ENCODE peak calls at places on chromosomes 13 and 19, in five cellular contexts. One of them, this sample, is unnamed.

GRCh38 chr19:56111601-56112312 is 9.3 kb downstream of the ZNF787 start:
- DNase-seq in SK-N-SH: peak; percentile 33
- DNase-seq in neural progenitor cell: peak; percentile 37
- DNase-seq in IMR-90: no peak
- DNase-seq in K562: no peak
- DNase-seq in this sample: no peak

GRCh38 chr19:7869910-7870511 is 4.2 kb downstream of the PRR36 start:
- DNase-seq in SK-N-SH: peak; percentile 71
- DNase-seq in neural progenitor cell: peak; percentile 81
- DNase-seq in IMR-90: peak; percentile 8
- DNase-seq in K562: peak; percentile 96
- DNase-seq in this sample: peak; percentile 41

GRCh38 chr19:38143847-38144246 is 80.2 kb downstream of the DPF1 start:
- DNase-seq in SK-N-SH: no peak
- DNase-seq in neural progenitor cell: no peak
- DNase-seq in IMR-90: no peak
- DNase-seq in K562: no peak
- DNase-seq in this sample: no peak

GRCh38 chr13:103157034-103157433 is 90.8 kb upstream of the SLC10A2 start:
- DNase-seq in SK-N-SH: no peak
- DNase-seq in neural progenitor cell: no peak
- DNase-seq in IMR-90: no peak
- DNase-seq in K562: no peak
- DNase-seq in this sample: peak; percentile 89

GRCh38 chr19:4473708-4474503 is 1.8 kb downstream of the HDGFL2 start:
- DNase-seq in SK-N-SH: peak; percentile 43
- DNase-seq in neural progenitor cell: peak; percentile 65
- DNase-seq in IMR-90: no peak
- DNase-seq in K562: no peak
- DNase-seq in this sample: no peak

GRCh38 chr13:74062933-74063332 is 71.3 kb downstream of the KLF12 start:
- DNase-seq in SK-N-SH: no peak
- DNase-seq in neural progenitor cell: no peak
- DNase-seq in IMR-90: peak; percentile 74
- DNase-seq in K562: no peak
- DNase-seq in this sample: no peak

GRCh38 chr13:67204731-67205130 is 25.4 kb downstream of the PCDH9 start:
- DNase-seq in SK-N-SH: no peak
- DNase-seq in neural progenitor cell: no peak
- DNase-seq in IMR-90: no peak
- DNase-seq in K562: no peak
- DNase-seq in this sample: no peak

GRCh38 chr19:6126335-6126974 is 9.0 kb upstream of the ACSBG2 start:
- DNase-seq in SK-N-SH: peak; percentile 55
- DNase-seq in neural progenitor cell: peak; percentile 55
- DNase-seq in IMR-90: peak; percentile 71
- DNase-seq in K562: peak; percentile 79
- DNase-seq in this sample: peak; percentile 71

GRCh38 chr19:39154626-39155100 is 29.1 kb downstream of the PAK4 start:
- DNase-seq in SK-N-SH: peak; percentile 75
- DNase-seq in neural progenitor cell: no peak
- DNase-seq in IMR-90: no peak
- DNase-seq in K562: peak; percentile 77
- DNase-seq in this sample: peak; percentile 69

GRCh38 chr13:36814465-36814864 is 4.6 kb upstream of the RFXAP start:
- DNase-seq in SK-N-SH: no peak
- DNase-seq in neural progenitor cell: no peak
- DNase-seq in IMR-90: no peak
- DNase-seq in K562: peak; percentile 86
- DNase-seq in this sample: no peak

GRCh38 chr19:795691-796581 is 1.3 kb upstream of the PTBP1 start:
- DNase-seq in SK-N-SH: no peak
- DNase-seq in neural progenitor cell: no peak
- DNase-seq in IMR-90: no peak
- DNase-seq in K562: no peak
- DNase-seq in this sample: no peak

GRCh38 chr13:78609464-78610205 is 6.3 kb upstream of the POU4F1 start:
- DNase-seq in SK-N-SH: peak; percentile 54
- DNase-seq in neural progenitor cell: peak; percentile 77
- DNase-seq in IMR-90: no peak
- DNase-seq in K562: no peak
- DNase-seq in this sample: no peak

GRCh38 chr19:28602675-28603298 is 610.2 kb downstream of the UQCRFS1 start:
- DNase-seq in SK-N-SH: no peak
- DNase-seq in neural progenitor cell: no peak
- DNase-seq in IMR-90: no peak
- DNase-seq in K562: peak; percentile 82
- DNase-seq in this sample: no peak

GRCh38 chr13:46546084-46546786 is 6.7 kb upstream of the LRCH1 start:
- DNase-seq in SK-N-SH: peak; percentile 33
- DNase-seq in neural progenitor cell: no peak
- DNase-seq in IMR-90: no peak
- DNase-seq in K562: no peak
- DNase-seq in this sample: no peak

GRCh38 chr13:113023694-113024430 is 54.8 kb downstream of the MCF2L start:
- DNase-seq in SK-N-SH: no peak
- DNase-seq in neural progenitor cell: no peak
- DNase-seq in IMR-90: no peak
- DNase-seq in K562: no peak
- DNase-seq in this sample: no peak
- H3K9ac ChIP-seq in SK-N-SH: no peak overlapping the region
- H3K9ac ChIP-seq in neural progenitor cell: no peak overlapping the region
- H3K9ac ChIP-seq in IMR-90: no peak overlapping the region
- H3K9ac ChIP-seq in K562: no peak overlapping the region
- H3K9ac ChIP-seq in this sample: no peak overlapping the region

DNA sequence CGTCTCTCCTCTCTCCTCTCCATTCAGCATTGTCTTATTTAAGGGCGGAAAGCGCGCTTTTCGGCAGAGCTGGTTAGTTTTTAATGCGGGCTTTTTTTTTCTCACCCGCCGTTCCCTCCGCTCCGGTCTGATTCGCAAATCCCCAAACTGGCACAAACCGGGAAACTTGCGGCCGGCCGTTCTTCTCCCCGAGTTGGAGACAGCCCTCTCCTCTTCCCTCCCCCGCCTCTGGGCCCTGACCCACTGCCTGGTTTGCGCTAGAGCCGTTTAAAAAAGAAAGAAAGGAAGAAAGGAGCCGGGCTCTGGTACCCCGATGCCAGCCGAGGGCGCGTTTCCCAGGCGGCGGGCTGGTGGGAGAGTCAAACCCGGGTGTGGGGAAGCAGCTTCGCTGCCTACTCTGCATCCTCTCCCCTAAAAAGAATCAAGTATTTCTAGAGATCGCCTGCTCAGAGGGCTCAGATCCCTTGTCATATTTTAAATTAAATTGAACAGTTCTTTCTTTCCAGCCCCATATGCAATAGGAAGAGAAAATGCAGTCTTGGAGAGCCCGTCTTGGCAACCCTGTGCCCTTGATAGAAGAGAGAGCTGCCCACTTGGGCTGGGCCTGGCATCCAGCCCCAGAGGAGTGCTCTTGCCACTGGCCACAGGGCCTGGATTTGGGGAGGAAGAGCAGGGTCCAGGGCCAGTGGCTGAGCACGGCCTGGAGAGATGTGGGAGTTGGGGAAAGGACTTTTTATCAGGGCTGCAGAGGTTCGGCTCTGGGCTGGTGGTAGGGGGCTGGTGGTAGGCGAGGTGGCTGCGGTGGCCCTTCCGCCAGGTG is 19.0 kb downstream of the NFIX start:
- DNase-seq in SK-N-SH: no peak
- DNase-seq in neural progenitor cell: peak; percentile 82
- DNase-seq in IMR-90: no peak
- DNase-seq in K562: no peak
- DNase-seq in this sample: peak; percentile 66
- H3K4me3 ChIP-seq in SK-N-SH: no peak overlapping the region
- H3K4me3 ChIP-seq in neural progenitor cell: no peak overlapping the region
- H3K4me3 ChIP-seq in IMR-90: no peak overlapping the region
- H3K4me3 ChIP-seq in K562: no peak overlapping the region
- H3K4me3 ChIP-seq in this sample: peak overlapping the region; percentile 51

DNA sequence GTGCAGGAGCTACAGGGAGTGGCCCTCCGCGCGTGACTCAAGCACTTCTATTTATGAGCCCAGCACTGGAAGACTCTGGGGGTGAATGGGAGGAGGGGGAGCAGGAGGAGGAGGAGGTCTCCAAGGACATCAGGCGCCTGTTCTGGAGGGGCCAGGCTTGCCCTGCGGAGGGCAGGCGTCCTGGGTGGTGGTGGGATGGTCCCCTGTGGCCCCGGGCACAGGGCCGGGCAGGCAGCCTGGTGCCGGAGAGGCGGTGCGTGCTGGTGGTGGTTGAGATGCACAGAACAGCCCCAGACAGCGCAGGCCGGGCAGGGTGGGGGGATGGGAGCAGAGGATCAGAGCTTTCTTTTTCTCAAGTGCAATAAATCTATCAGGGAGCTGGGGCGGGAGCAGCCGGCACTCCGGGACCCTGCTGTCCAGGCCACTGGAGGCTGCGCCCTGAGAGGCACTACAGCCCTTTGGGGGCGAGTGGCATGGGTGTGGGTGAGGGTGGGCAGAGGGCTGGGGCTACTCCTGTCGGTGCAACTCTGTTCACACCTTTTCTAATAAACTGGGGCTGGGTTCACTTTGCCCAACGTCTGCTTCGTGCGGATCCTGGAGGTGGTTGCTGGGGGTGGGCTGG is 14.0 kb downstream of the NKPD1 start:
- DNase-seq in SK-N-SH: no peak
- DNase-seq in neural progenitor cell: no peak
- DNase-seq in IMR-90: no peak
- DNase-seq in K562: no peak
- DNase-seq in this sample: no peak
- H4K20me1 ChIP-seq in SK-N-SH: no peaks in the 10 kb centered on the region
- H4K20me1 ChIP-seq in neural progenitor cell: peaks cover 4% of the 10 kb centered on the region
- H4K20me1 ChIP-seq in IMR-90: peaks cover 4% of the 10 kb centered on the region
- H4K20me1 ChIP-seq in K562: no peaks in the 10 kb centered on the region
- H4K20me1 ChIP-seq in this sample: no peaks in the 10 kb centered on the region

GRCh38 chr13:30354481-30355404 is 47.4 kb upstream of the KATNAL1 start:
- DNase-seq in SK-N-SH: no peak
- DNase-seq in neural progenitor cell: no peak
- DNase-seq in IMR-90: no peak
- DNase-seq in K562: no peak
- DNase-seq in this sample: no peak
- H3K9ac ChIP-seq in SK-N-SH: no peak overlapping the region
- H3K9ac ChIP-seq in neural progenitor cell: no peak overlapping the region
- H3K9ac ChIP-seq in IMR-90: no peak overlapping the region
- H3K9ac ChIP-seq in K562: no peak overlapping the region
- H3K9ac ChIP-seq in this sample: no peak overlapping the region

GRCh38 chr19:19774354-19775033 is 41.6 kb upstream of the ZNF14 start:
- DNase-seq in SK-N-SH: no peak
- DNase-seq in neural progenitor cell: no peak
- DNase-seq in IMR-90: no peak
- DNase-seq in K562: no peak
- DNase-seq in this sample: no peak

GRCh38 chr19:19778666-19779065 is 42.9 kb downstream of the ZNF506 start:
- DNase-seq in SK-N-SH: no peak
- DNase-seq in neural progenitor cell: no peak
- DNase-seq in IMR-90: no peak
- DNase-seq in K562: no peak
- DNase-seq in this sample: no peak

GRCh38 chr19:19775891-19776205 is 42.9 kb upstream of the ZNF14 start:
- DNase-seq in SK-N-SH: no peak
- DNase-seq in neural progenitor cell: no peak
- DNase-seq in IMR-90: no peak
- DNase-seq in K562: no peak
- DNase-seq in this sample: no peak

GRCh38 chr19:19776206-19777008 is 43.5 kb upstream of the ZNF14 start:
- DNase-seq in SK-N-SH: peak; percentile 90
- DNase-seq in neural progenitor cell: peak; percentile 99
- DNase-seq in IMR-90: peak; percentile 98
- DNase-seq in K562: peak; percentile 98
- DNase-seq in this sample: peak; percentile 100

GRCh38 chr19:19777692-19778091 is 43.9 kb downstream of the ZNF506 start:
- DNase-seq in SK-N-SH: no peak
- DNase-seq in neural progenitor cell: no peak
- DNase-seq in IMR-90: no peak
- DNase-seq in K562: no peak
- DNase-seq in this sample: no peak
- H3K4me3 ChIP-seq in SK-N-SH: peak overlapping the region; percentile 83
- H3K4me3 ChIP-seq in neural progenitor cell: peak overlapping the region; percentile 96
- H3K4me3 ChIP-seq in IMR-90: no peak overlapping the region
- H3K4me3 ChIP-seq in K562: peak overlapping the region; percentile 63
- H3K4me3 ChIP-seq in this sample: peak overlapping the region; percentile 48

GRCh38 chr13:23348270-23349126 is 85.0 kb downstream of the SACS start:
- DNase-seq in SK-N-SH: no peak
- DNase-seq in neural progenitor cell: no peak
- DNase-seq in IMR-90: no peak
- DNase-seq in K562: no peak
- DNase-seq in this sample: no peak

GRCh38 chr13:23347601-23348000 is 85.9 kb downstream of the SACS start:
- DNase-seq in SK-N-SH: no peak
- DNase-seq in neural progenitor cell: no peak
- DNase-seq in IMR-90: no peak
- DNase-seq in K562: no peak
- DNase-seq in this sample: no peak

GRCh38 chr13:23352161-23352560 is 81.3 kb downstream of the SACS start:
- DNase-seq in SK-N-SH: peak; percentile 69
- DNase-seq in neural progenitor cell: no peak
- DNase-seq in IMR-90: no peak
- DNase-seq in K562: no peak
- DNase-seq in this sample: no peak

GRCh38 chr13:23349127-23349897 is 84.2 kb downstream of the SACS start:
- DNase-seq in SK-N-SH: no peak
- DNase-seq in neural progenitor cell: no peak
- DNase-seq in IMR-90: no peak
- DNase-seq in K562: no peak
- DNase-seq in this sample: no peak

DNA sequence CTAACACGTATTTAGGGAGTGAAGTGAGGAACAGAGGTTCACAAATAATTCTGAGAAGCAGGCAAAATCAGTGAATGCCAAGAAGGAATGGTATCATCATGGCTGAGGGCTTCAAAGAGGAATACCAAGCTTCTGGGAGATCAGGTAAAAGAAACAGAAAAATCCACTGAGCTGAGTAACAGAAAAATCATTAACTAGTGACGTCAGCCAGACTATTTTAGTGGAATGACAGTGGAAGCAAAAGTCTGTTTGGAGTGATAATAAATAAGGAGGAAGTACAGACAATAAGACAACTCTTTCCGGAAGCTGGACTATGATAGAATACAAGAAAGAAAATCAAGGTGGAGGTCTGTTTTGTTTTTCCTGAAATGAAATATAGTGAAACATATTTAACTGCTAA is 83.5 kb downstream of the SACS start:
- DNase-seq in SK-N-SH: no peak
- DNase-seq in neural progenitor cell: no peak
- DNase-seq in IMR-90: no peak
- DNase-seq in K562: no peak
- DNase-seq in this sample: no peak
- H4K20me1 ChIP-seq in SK-N-SH: peaks cover 70% of the 10 kb centered on the region
- H4K20me1 ChIP-seq in neural progenitor cell: no peaks in the 10 kb centered on the region
- H4K20me1 ChIP-seq in IMR-90: peaks cover 18% of the 10 kb centered on the region
- H4K20me1 ChIP-seq in K562: no peaks in the 10 kb centered on the region
- H4K20me1 ChIP-seq in this sample: no peaks in the 10 kb centered on the region

This sample was measured in mammary epithelial cell.